ENCODE peak calls at places on chromosomes 2 and 18, in ten cellular contexts. C, L, N, S, X, R, K, O, B and J are unnamed samples.
A peak's percentile ranks its signal among the peaks of the same experiment; 100 is the strongest.

GRCh38 chr2:154952346-154953010 is 254.0 kb downstream of the KCNJ3 start:
- DNase-seq in K (no peak), N (no peak), L (no peak), C (no peak), X (no peak), B (no peak), O (no peak), S (no peak), R (no peak), J (no peak)

GRCh38 chr18:46856975-46857374 is 60.3 kb downstream of the PIAS2 start:
- DNase-seq in O (peak; percentile 60), S (no peak), K (no peak), B (no peak), R (no peak), N (no peak), C (peak; percentile 6), L (no peak), X (no peak), J (no peak)

GRCh38 chr18:35378206-35378795 is 1.2 kb upstream of the ZNF396 start:
- DNase-seq in C (no peak), K (peak; percentile 2), N (no peak), R (no peak), B (peak; percentile 18), L (no peak), X (no peak), O (no peak), S (no peak), J (no peak)

GRCh38 chr18:64037812-64038414 is 68.0 kb downstream of the SERPINB8 start:
- DNase-seq in K (peak; percentile 31), R (no peak), O (peak; percentile 34), N (no peak), B (peak; percentile 55), X (peak; percentile 10), S (no peak), C (peak; percentile 36), L (peak; percentile 12), J (peak; percentile 10)

GRCh38 chr2:72940361-72940760 is 23.0 kb downstream of the EMX1 start:
- DNase-seq in N (no peak), O (no peak), B (no peak), S (no peak), X (no peak), C (no peak), R (no peak), K (no peak), L (no peak), J (no peak)

GRCh38 chr2:190343500-190344274 is at the start of gene INPP1:
- DNase-seq in O (peak; percentile 67), S (peak; percentile 27), K (peak; percentile 74), R (peak; percentile 58), X (peak; percentile 43), C (no peak), B (peak; percentile 86), L (peak; percentile 72), N (peak; percentile 59), J (no peak)

GRCh38 chr2:173652731-173653426 is 298.2 kb downstream of the CDCA7 start:
- DNase-seq in K (no peak), B (peak; percentile 99), L (no peak), R (no peak), O (no peak), C (peak; percentile 95), S (peak; percentile 89), N (no peak), X (no peak), J (no peak)

GRCh38 chr18:79924814-79925655 is 26.4 kb downstream of the SLC66A2 start:
- DNase-seq in C (no peak), O (peak; percentile 68), L (no peak), K (no peak), N (no peak), S (no peak), B (no peak), R (no peak), X (no peak), J (no peak)

GRCh38 chr2:201298462-201298861 is 38.1 kb downstream of the CASP8 start:
- DNase-seq in O (no peak), K (no peak), R (no peak), L (no peak), C (no peak), B (peak; percentile 16), N (no peak), S (no peak), X (no peak), J (no peak)

GRCh38 chr2:121072784-121073183 is 212.2 kb downstream of the TFCP2L1 start:
- DNase-seq in O (no peak), R (no peak), B (no peak), C (no peak), X (no peak), N (no peak), S (no peak), L (no peak), K (no peak), J (no peak)

GRCh38 chr2:27891063-27891819 is 712 bp downstream of the BABAM2 start:
- DNase-seq in S (no peak), C (peak; percentile 78), N (peak; percentile 92), O (peak; percentile 34), B (peak; percentile 74), K (peak; percentile 53), L (peak; percentile 61), R (peak; percentile 88), X (peak; percentile 94), J (no peak)

GRCh38 chr2:102619414-102620319 is at the start of gene SLC9A2:
- DNase-seq in B (no peak), O (no peak), C (no peak), K (no peak), S (no peak), X (no peak), N (no peak), L (peak; percentile 70), R (peak; percentile 12), J (no peak)

GRCh38 chr2:40487592-40487991 is 35.7 kb upstream of the SLC8A1 start:
- DNase-seq in C (no peak), L (peak; percentile 7), S (no peak), N (no peak), B (no peak), R (no peak), O (no peak), K (no peak), X (no peak), J (no peak)

GRCh38 chr2:215105607-215106354 is 32.6 kb downstream of the ABCA12 start:
- DNase-seq in R (no peak), K (no peak), X (no peak), C (no peak), N (no peak), B (peak; percentile 78), O (no peak), S (peak; percentile 3), L (no peak), J (no peak)

GRCh38 chr2:167925775-167926174 is 321.6 kb downstream of the STK39 start:
- DNase-seq in B (no peak), O (no peak), K (no peak), N (no peak), S (no peak), X (no peak), R (no peak), L (no peak), C (no peak), J (no peak)

GRCh38 chr2:74507926-74508520 is 528 bp upstream of the PCGF1 start:
- DNase-seq in L (peak; percentile 45), R (no peak), X (no peak), O (peak; percentile 35), S (peak; percentile 57), C (no peak), B (peak; percentile 64), K (no peak), N (peak; percentile 41), J (peak; percentile 4)

GRCh38 chr2:48600917-48601316 is 16.7 kb upstream of the GTF2A1L start:
- DNase-seq in X (no peak), N (no peak), K (no peak), S (peak; percentile 50), B (peak; percentile 50), R (no peak), L (no peak), O (no peak), C (no peak), J (no peak)

GRCh38 chr2:13103778-13104493 is 387.2 kb downstream of the TRIB2 start:
- DNase-seq in L (no peak), N (no peak), O (no peak), S (no peak), X (no peak), C (no peak), R (no peak), K (no peak), B (no peak), J (no peak)